ENCODE peak calls at places on chromosomes 12 and 14, in four cellular contexts. K is choroid plexus epithelial cell, O is dorsolateral prefrontal cortex, A is neural crest cell. H is an unnamed sample.

GRCh38 chr12:95721320-95721719 is 69.2 kb downstream of the NTN4 start:
- DNase-seq in O (no peak), K (peak), A (no peak), H (no peak)

GRCh38 chr12:122947352-122947792 is 18.9 kb downstream of the ABCB9 start:
- DNase-seq in K (no peak), O (no peak), A (no peak), H (no peak)

GRCh38 chr12:22935090-22935489 is 310.1 kb downstream of the ETNK1 start:
- DNase-seq in A (no peak), K (peak), O (no peak), H (no peak)

GRCh38 chr12:68934392-68934791 is 1.4 kb upstream of the CPM start:
- DNase-seq in A (no peak), K (no peak), O (no peak), H (no peak)

GRCh38 chr12:12403264-12404248 is 46.7 kb downstream of the BORCS5 start:
- DNase-seq in A (no peak), K (peak), O (no peak), H (peak)

GRCh38 chr12:31714406-31715271 is 14.2 kb downstream of the AMN1 start:
- DNase-seq in K (no peak), A (no peak), O (no peak), H (no peak)

GRCh38 chr14:53553221-53553620 is 400.1 kb upstream of the DDHD1 start:
- DNase-seq in O (no peak), K (no peak), A (no peak), H (no peak)

GRCh38 chr12:70271025-70271424 is 27.8 kb downstream of the CNOT2 start:
- DNase-seq in O (no peak), A (no peak), K (no peak), H (no peak)

GRCh38 chr12:4401108-4401507 is 21.6 kb upstream of the FGF23 start:
- DNase-seq in K (no peak), O (no peak), A (no peak), H (no peak)

GRCh38 chr12:119594399-119594730 is 791 bp downstream of the TMEM233 start:
- DNase-seq in O (no peak), A (no peak), K (no peak), H (no peak)

GRCh38 chr12:2013527-2014223 is 9.4 kb upstream of the DCP1B start:
- DNase-seq in K (peak), A (no peak), O (no peak), H (peak)

GRCh38 chr12:80445083-80445482 is 1.0 kb downstream of the PTPRQ start:
- DNase-seq in O (no peak), A (no peak), K (peak), H (peak)

GRCh38 chr12:95623554-95624170 is 72.4 kb upstream of the USP44 start:
- DNase-seq in K (peak), A (peak), O (peak), H (peak)

GRCh38 chr14:102338724-102339123 is 19.2 kb downstream of the ZNF839 start:
- DNase-seq in K (no peak), A (no peak), O (no peak), H (no peak)

GRCh38 chr12:121917950-121918678 is at the start of gene CFAP251:
- DNase-seq in K (peak), A (peak), O (peak), H (peak)

GRCh38 chr12:117359029-117359845 is 2.2 kb downstream of the NOS1 start:
- DNase-seq in K (no peak), A (no peak), O (no peak), H (no peak)

GRCh38 chr12:14322403-14322802 is 43.1 kb upstream of the ATF7IP start:
- DNase-seq in K (peak), A (no peak), O (no peak), H (peak)

GRCh38 chr14:102066041-102066451 is 20.8 kb downstream of the HSP90AA1 start:
- DNase-seq in K (no peak), A (no peak), O (no peak), H (no peak)

GRCh38 chr14:101559624-101560533 is 1.4 kb upstream of the DIO3 start:
- DNase-seq in A (peak), K (peak), O (no peak), H (peak)

GRCh38 chr12:554001-554285 is 94.2 kb downstream of the B4GALNT3 start:
- DNase-seq in A (no peak), K (no peak), O (no peak), H (no peak)

GRCh38 chr14:92783813-92784431 is 10.2 kb upstream of the GOLGA5 start:
- DNase-seq in K (peak), A (peak), O (no peak), H (peak)

GRCh38 chr12:62520361-62520760 is 53.7 kb downstream of the MON2 start:
- DNase-seq in O (no peak), A (no peak), K (no peak), H (no peak)

GRCh38 chr14:105390849-105391500 is 7.4 kb upstream of the TEX22 start:
- DNase-seq in O (no peak), K (no peak), A (no peak), H (no peak)

GRCh38 chr14:68143341-68143807 is 323.8 kb downstream of the RAD51B start:
- DNase-seq in A (no peak), K (peak), O (peak), H (peak)
- TF ChIP-seq CTCF in A (no peak), K (no peak), O (no peak), H (no peak)

DNA sequence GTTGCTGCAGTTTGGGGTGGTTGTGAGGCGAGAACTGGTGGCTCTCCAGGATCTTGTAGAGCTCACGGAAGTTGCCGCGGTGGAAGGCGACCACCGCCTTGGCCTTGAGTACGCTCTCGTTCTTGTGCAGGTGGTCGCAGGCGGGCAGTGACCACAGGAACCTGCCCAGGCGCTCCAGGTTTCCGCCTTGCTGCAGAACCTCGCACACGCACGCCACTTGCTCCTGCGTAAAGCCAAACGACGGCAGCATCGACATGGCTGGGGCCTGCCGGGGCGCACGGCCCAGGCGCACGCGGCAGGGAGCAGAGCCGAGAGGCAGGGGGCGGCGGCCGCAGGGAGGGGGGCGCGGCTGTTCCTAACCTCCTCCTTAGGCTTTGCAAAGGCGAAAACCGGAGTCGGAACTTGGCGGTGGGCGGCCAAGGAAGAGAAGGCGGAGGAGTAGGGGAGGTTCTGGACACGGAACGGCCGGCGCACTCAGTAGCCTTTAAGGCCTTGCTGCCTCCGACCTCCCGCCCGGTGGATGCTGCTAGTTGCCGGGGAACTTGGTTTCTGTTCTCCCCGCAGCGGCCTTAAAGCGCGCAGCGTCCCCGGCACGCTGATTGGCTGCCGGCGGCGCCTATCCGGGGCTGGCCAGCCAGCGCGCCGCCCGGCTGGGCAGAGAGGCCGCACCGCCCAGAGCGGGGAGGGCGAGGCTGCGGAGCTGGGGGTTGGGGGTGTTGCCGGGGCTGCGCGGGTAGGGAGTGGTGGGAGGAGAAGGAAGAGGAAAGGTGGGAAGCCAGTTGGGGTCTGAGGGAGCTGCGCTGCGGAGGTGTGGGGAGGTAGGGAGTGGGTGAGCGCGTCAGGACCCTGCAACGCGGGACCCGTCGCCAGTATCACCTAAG is at the start of gene SIX1:
- DNase-seq in K (peak), A (no peak), O (no peak), H (peak)
- TF ChIP-seq CTCF in K (no peak), A (no peak), O (no peak), H (no peak)

GRCh38 chr14:90396342-90397339 is at the start of gene CALM1:
- DNase-seq in K (peak), O (peak), A (peak), H (peak)
- TF ChIP-seq CTCF in K (no peak), O (no peak), A (no peak), H (no peak)

GRCh38 chr12:126944684-126945083 is 1322.3 kb upstream of the TMEM132C start:
- DNase-seq in A (no peak), K (no peak), O (no peak), H (no peak)

GRCh38 chr12:126952106-126953007 is 1314.6 kb upstream of the TMEM132C start:
- DNase-seq in A (no peak), K (no peak), O (no peak), H (no peak)

GRCh38 chr12:126953365-126953889 is 1313.5 kb upstream of the TMEM132C start:
- DNase-seq in K (no peak), O (no peak), A (no peak), H (no peak)

DNA sequence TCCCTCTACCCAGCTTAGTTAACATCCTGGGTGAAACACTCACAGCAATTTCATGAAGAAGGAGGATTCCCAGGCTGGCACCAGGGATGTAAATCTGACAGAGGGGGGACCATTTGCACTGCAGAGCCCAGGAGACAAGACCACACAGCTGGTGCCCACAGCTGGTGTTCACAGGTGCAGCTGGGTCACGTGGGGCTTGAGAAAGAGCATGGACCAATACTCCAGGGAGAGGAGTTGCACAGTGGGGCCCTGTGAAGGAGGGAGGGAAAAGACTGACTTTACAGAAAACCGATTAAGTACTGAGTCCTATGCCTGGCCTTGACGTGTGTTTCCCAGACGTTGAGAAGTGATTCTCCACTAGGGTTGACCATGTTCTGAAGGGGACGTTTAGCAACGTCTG is 1316.7 kb upstream of the TMEM132C start:
- DNase-seq in K (no peak), O (no peak), A (no peak), H (no peak)
- TF ChIP-seq CTCF in K (no peak), O (no peak), A (no peak), H (no peak)

DNA sequence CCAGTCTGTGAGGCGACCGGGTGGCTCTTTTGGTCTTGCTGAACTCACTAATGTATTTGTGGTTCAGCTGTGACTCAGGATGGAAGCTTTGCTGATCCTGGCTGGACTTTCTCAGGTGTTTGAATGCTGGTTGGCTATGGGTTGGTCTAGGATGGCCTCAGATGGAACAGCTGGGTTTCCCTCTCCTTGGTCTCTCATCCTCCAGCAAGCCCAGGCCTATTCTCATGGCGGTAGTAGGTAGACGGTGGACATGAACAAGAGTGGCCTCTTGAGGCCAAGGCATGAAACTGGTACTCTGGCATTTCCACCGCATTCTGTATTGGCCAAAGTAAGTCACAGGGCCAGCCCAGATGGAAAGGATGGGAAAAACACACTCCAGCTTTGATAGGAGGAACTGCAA is 11.8 kb upstream of the POLR3B start:
- DNase-seq in O (no peak), A (peak), K (peak), H (peak)
- TF ChIP-seq CTCF in O (peak), A (peak), K (peak), H (peak)

H was measured in fibroblast of pulmonary artery.